ENCODE peak calls at places on chromosomes 3 and 15, in eight cellular contexts. One of them, this sample, is unnamed.

GRCh38 chr3:13497386-13497785 is 17.3 kb downstream of the HDAC11 start:
- DNase-seq in tibial artery: peak
- DNase-seq in GM13976: no peak
- DNase-seq in mesothelial cell of epicardium: no peak
- DNase-seq in cardiac fibroblast: no peak
- DNase-seq in astrocyte of the spinal cord: no peak
- DNase-seq in GM20000: no peak
- DNase-seq in A549: no peak
- DNase-seq in this sample: no peak

GRCh38 chr3:185995352-185995751 is 57.5 kb upstream of the TRA2B start:
- DNase-seq in tibial artery: no peak
- DNase-seq in GM13976: no peak
- DNase-seq in mesothelial cell of epicardium: no peak
- DNase-seq in cardiac fibroblast: peak
- DNase-seq in astrocyte of the spinal cord: peak
- DNase-seq in GM20000: no peak
- DNase-seq in A549: no peak
- DNase-seq in this sample: no peak

GRCh38 chr3:27976933-27977332 is 254.8 kb upstream of the EOMES start:
- DNase-seq in tibial artery: no peak
- DNase-seq in GM13976: no peak
- DNase-seq in mesothelial cell of epicardium: no peak
- DNase-seq in cardiac fibroblast: peak
- DNase-seq in astrocyte of the spinal cord: no peak
- DNase-seq in GM20000: no peak
- DNase-seq in A549: peak
- DNase-seq in this sample: no peak

GRCh38 chr15:68154923-68155559 is 50.1 kb downstream of the CALML4 start:
- DNase-seq in tibial artery: no peak
- DNase-seq in GM13976: peak
- DNase-seq in mesothelial cell of epicardium: no peak
- DNase-seq in cardiac fibroblast: peak
- DNase-seq in astrocyte of the spinal cord: peak
- DNase-seq in GM20000: peak
- DNase-seq in A549: peak
- DNase-seq in this sample: peak

GRCh38 chr15:77784361-77785292 is 151.9 kb upstream of the LINGO1 start:
- DNase-seq in tibial artery: no peak
- DNase-seq in GM13976: peak
- DNase-seq in mesothelial cell of epicardium: no peak
- DNase-seq in cardiac fibroblast: peak
- DNase-seq in astrocyte of the spinal cord: no peak
- DNase-seq in GM20000: peak
- DNase-seq in A549: peak
- DNase-seq in this sample: peak

GRCh38 chr3:124768812-124769211 is 38.6 kb downstream of the UMPS start:
- DNase-seq in tibial artery: no peak
- DNase-seq in GM13976: peak
- DNase-seq in mesothelial cell of epicardium: no peak
- DNase-seq in cardiac fibroblast: no peak
- DNase-seq in astrocyte of the spinal cord: no peak
- DNase-seq in GM20000: peak
- DNase-seq in A549: peak
- DNase-seq in this sample: peak

GRCh38 chr15:96354731-96355560 is 24.4 kb downstream of the NR2F2 start:
- DNase-seq in tibial artery: no peak
- DNase-seq in GM13976: no peak
- DNase-seq in mesothelial cell of epicardium: no peak
- DNase-seq in cardiac fibroblast: peak
- DNase-seq in astrocyte of the spinal cord: peak
- DNase-seq in GM20000: no peak
- DNase-seq in A549: peak
- DNase-seq in this sample: no peak

GRCh38 chr3:37887824-37888223 is 26.1 kb downstream of the CTDSPL start:
- DNase-seq in tibial artery: no peak
- DNase-seq in GM13976: no peak
- DNase-seq in mesothelial cell of epicardium: no peak
- DNase-seq in cardiac fibroblast: no peak
- DNase-seq in astrocyte of the spinal cord: no peak
- DNase-seq in GM20000: no peak
- DNase-seq in A549: no peak
- DNase-seq in this sample: no peak

GRCh38 chr3:149288655-149289054 is 44.8 kb downstream of the TM4SF18 start:
- DNase-seq in tibial artery: no peak
- DNase-seq in GM13976: no peak
- DNase-seq in mesothelial cell of epicardium: no peak
- DNase-seq in cardiac fibroblast: no peak
- DNase-seq in astrocyte of the spinal cord: no peak
- DNase-seq in GM20000: no peak
- DNase-seq in A549: no peak
- DNase-seq in this sample: no peak
- TF ChIP-seq CTCF in tibial artery: no peak
- TF ChIP-seq CTCF in GM13976: no peak
- TF ChIP-seq CTCF in mesothelial cell of epicardium: no peak
- TF ChIP-seq CTCF in cardiac fibroblast: no peak
- TF ChIP-seq CTCF in astrocyte of the spinal cord: no peak
- TF ChIP-seq CTCF in GM20000: no peak
- TF ChIP-seq CTCF in A549: no peak
- TF ChIP-seq CTCF in this sample: no peak

GRCh38 chr3:49607796-49608195 is 53.5 kb downstream of the BSN start:
- DNase-seq in tibial artery: peak
- DNase-seq in GM13976: no peak
- DNase-seq in mesothelial cell of epicardium: peak
- DNase-seq in cardiac fibroblast: no peak
- DNase-seq in astrocyte of the spinal cord: no peak
- DNase-seq in GM20000: no peak
- DNase-seq in A549: no peak
- DNase-seq in this sample: no peak
- TF ChIP-seq CTCF in tibial artery: no peak
- TF ChIP-seq CTCF in GM13976: no peak
- TF ChIP-seq CTCF in mesothelial cell of epicardium: peak
- TF ChIP-seq CTCF in cardiac fibroblast: peak
- TF ChIP-seq CTCF in astrocyte of the spinal cord: peak
- TF ChIP-seq CTCF in GM20000: no peak
- TF ChIP-seq CTCF in A549: no peak
- TF ChIP-seq CTCF in this sample: no peak

GRCh38 chr3:142129516-142130171 is 19.7 kb downstream of the TFDP2 start:
- DNase-seq in tibial artery: no peak
- DNase-seq in GM13976: no peak
- DNase-seq in mesothelial cell of epicardium: no peak
- DNase-seq in cardiac fibroblast: no peak
- DNase-seq in astrocyte of the spinal cord: no peak
- DNase-seq in GM20000: no peak
- DNase-seq in A549: no peak
- DNase-seq in this sample: no peak
- TF ChIP-seq CTCF in tibial artery: no peak
- TF ChIP-seq CTCF in GM13976: no peak
- TF ChIP-seq CTCF in mesothelial cell of epicardium: peak
- TF ChIP-seq CTCF in cardiac fibroblast: peak
- TF ChIP-seq CTCF in astrocyte of the spinal cord: peak
- TF ChIP-seq CTCF in GM20000: no peak
- TF ChIP-seq CTCF in A549: no peak
- TF ChIP-seq CTCF in this sample: no peak

GRCh38 chr15:75182187-75183131 is 19.2 kb upstream of the C15orf39 start:
- DNase-seq in tibial artery: no peak
- DNase-seq in GM13976: no peak
- DNase-seq in mesothelial cell of epicardium: no peak
- DNase-seq in cardiac fibroblast: no peak
- DNase-seq in astrocyte of the spinal cord: no peak
- DNase-seq in GM20000: peak
- DNase-seq in A549: no peak
- DNase-seq in this sample: no peak
- TF ChIP-seq CTCF in tibial artery: no peak
- TF ChIP-seq CTCF in GM13976: no peak
- TF ChIP-seq CTCF in mesothelial cell of epicardium: no peak
- TF ChIP-seq CTCF in cardiac fibroblast: no peak
- TF ChIP-seq CTCF in astrocyte of the spinal cord: no peak
- TF ChIP-seq CTCF in GM20000: peak
- TF ChIP-seq CTCF in A549: no peak
- TF ChIP-seq CTCF in this sample: no peak

GRCh38 chr3:178318957-178319528 is 217.2 kb upstream of the KCNMB2 start:
- DNase-seq in tibial artery: no peak
- DNase-seq in GM13976: no peak
- DNase-seq in mesothelial cell of epicardium: no peak
- DNase-seq in cardiac fibroblast: no peak
- DNase-seq in astrocyte of the spinal cord: no peak
- DNase-seq in GM20000: no peak
- DNase-seq in A549: no peak
- DNase-seq in this sample: no peak
- TF ChIP-seq CTCF in tibial artery: no peak
- TF ChIP-seq CTCF in GM13976: no peak
- TF ChIP-seq CTCF in mesothelial cell of epicardium: no peak
- TF ChIP-seq CTCF in cardiac fibroblast: no peak
- TF ChIP-seq CTCF in astrocyte of the spinal cord: no peak
- TF ChIP-seq CTCF in GM20000: no peak
- TF ChIP-seq CTCF in A549: no peak
- TF ChIP-seq CTCF in this sample: no peak

GRCh38 chr3:126977821-126978220 is 5.1 kb upstream of the PLXNA1 start:
- DNase-seq in tibial artery: no peak
- DNase-seq in GM13976: no peak
- DNase-seq in mesothelial cell of epicardium: no peak
- DNase-seq in cardiac fibroblast: no peak
- DNase-seq in astrocyte of the spinal cord: no peak
- DNase-seq in GM20000: no peak
- DNase-seq in A549: no peak
- DNase-seq in this sample: no peak
- TF ChIP-seq CTCF in tibial artery: no peak
- TF ChIP-seq CTCF in GM13976: no peak
- TF ChIP-seq CTCF in mesothelial cell of epicardium: no peak
- TF ChIP-seq CTCF in cardiac fibroblast: no peak
- TF ChIP-seq CTCF in astrocyte of the spinal cord: no peak
- TF ChIP-seq CTCF in GM20000: no peak
- TF ChIP-seq CTCF in A549: no peak
- TF ChIP-seq CTCF in this sample: no peak

GRCh38 chr3:183817639-183818038 is 7.7 kb downstream of the MAP6D1 start:
- DNase-seq in tibial artery: peak
- DNase-seq in GM13976: no peak
- DNase-seq in mesothelial cell of epicardium: no peak
- DNase-seq in cardiac fibroblast: no peak
- DNase-seq in astrocyte of the spinal cord: no peak
- DNase-seq in GM20000: no peak
- DNase-seq in A549: no peak
- DNase-seq in this sample: no peak
- TF ChIP-seq CTCF in tibial artery: no peak
- TF ChIP-seq CTCF in GM13976: no peak
- TF ChIP-seq CTCF in mesothelial cell of epicardium: no peak
- TF ChIP-seq CTCF in cardiac fibroblast: no peak
- TF ChIP-seq CTCF in astrocyte of the spinal cord: no peak
- TF ChIP-seq CTCF in GM20000: no peak
- TF ChIP-seq CTCF in A549: no peak
- TF ChIP-seq CTCF in this sample: no peak

This sample was measured in GM10248.